ENCODE peak calls at places on chromosomes 1 and 21, in six cellular contexts. One of them, this sample, is unnamed.

GRCh38 chr1:195686764-195687163 is 921.5 kb downstream of the KCNT2 start:
- DNase-seq in neural progenitor cell: no peak
- DNase-seq in A549: no peak
- DNase-seq in left lung: no peak
- DNase-seq in GM23248: no peak
- DNase-seq in kidney epithelial cell: no peak
- DNase-seq in this sample: no peak

GRCh38 chr1:177410179-177410766 is 239.5 kb downstream of the BRINP2 start:
- DNase-seq in kidney epithelial cell: no peak
- DNase-seq in GM23248: no peak
- DNase-seq in neural progenitor cell: no peak
- DNase-seq in left lung: no peak
- DNase-seq in A549: no peak
- DNase-seq in this sample: no peak

GRCh38 chr1:110209715-110210603 is at the start of gene KCNC4:
- DNase-seq in A549: peak
- DNase-seq in left lung: peak
- DNase-seq in kidney epithelial cell: no peak
- DNase-seq in neural progenitor cell: peak
- DNase-seq in GM23248: peak
- DNase-seq in this sample: peak

GRCh38 chr1:87039096-87039495 is 124.7 kb downstream of the HS2ST1 start:
- DNase-seq in kidney epithelial cell: no peak
- DNase-seq in left lung: no peak
- DNase-seq in GM23248: no peak
- DNase-seq in A549: no peak
- DNase-seq in neural progenitor cell: no peak
- DNase-seq in this sample: no peak

GRCh38 chr1:26126321-26127084 is 14.9 kb downstream of the PDIK1L start:
- DNase-seq in neural progenitor cell: no peak
- DNase-seq in kidney epithelial cell: no peak
- DNase-seq in left lung: peak
- DNase-seq in GM23248: no peak
- DNase-seq in A549: peak
- DNase-seq in this sample: peak

GRCh38 chr1:210231846-210232523 is 611 bp upstream of the SERTAD4 start:
- DNase-seq in left lung: no peak
- DNase-seq in GM23248: peak
- DNase-seq in kidney epithelial cell: no peak
- DNase-seq in A549: no peak
- DNase-seq in neural progenitor cell: no peak
- DNase-seq in this sample: peak

GRCh38 chr1:40664167-40664537 is 1.3 kb downstream of the RIMS3 start:
- DNase-seq in GM23248: no peak
- DNase-seq in A549: no peak
- DNase-seq in neural progenitor cell: no peak
- DNase-seq in kidney epithelial cell: no peak
- DNase-seq in left lung: no peak
- DNase-seq in this sample: no peak

GRCh38 chr1:4028139-4028501 is 128.0 kb upstream of the C1orf174 start:
- DNase-seq in A549: no peak
- DNase-seq in kidney epithelial cell: no peak
- DNase-seq in left lung: no peak
- DNase-seq in GM23248: no peak
- DNase-seq in neural progenitor cell: no peak
- DNase-seq in this sample: no peak

GRCh38 chr21:39676054-39676771 is 63.5 kb downstream of the B3GALT5 start:
- DNase-seq in neural progenitor cell: peak
- DNase-seq in kidney epithelial cell: peak
- DNase-seq in A549: peak
- DNase-seq in left lung: no peak
- DNase-seq in GM23248: peak
- DNase-seq in this sample: peak

GRCh38 chr1:111976332-111976731 is 13.1 kb downstream of the KCND3 start:
- DNase-seq in neural progenitor cell: no peak
- DNase-seq in GM23248: no peak
- DNase-seq in A549: no peak
- DNase-seq in kidney epithelial cell: no peak
- DNase-seq in left lung: no peak
- DNase-seq in this sample: no peak

GRCh38 chr1:189623336-189623735 is 854.3 kb downstream of the BRINP3 start:
- DNase-seq in GM23248: no peak
- DNase-seq in kidney epithelial cell: no peak
- DNase-seq in left lung: no peak
- DNase-seq in A549: no peak
- DNase-seq in neural progenitor cell: no peak
- DNase-seq in this sample: no peak

GRCh38 chr21:42161957-42162681 is 56.8 kb upstream of the ABCG1 start:
- DNase-seq in GM23248: no peak
- DNase-seq in neural progenitor cell: peak
- DNase-seq in left lung: no peak
- DNase-seq in A549: no peak
- DNase-seq in kidney epithelial cell: no peak
- DNase-seq in this sample: peak

GRCh38 chr1:27638047-27638734 is 3.2 kb upstream of the FGR start:
- DNase-seq in A549: no peak
- DNase-seq in kidney epithelial cell: no peak
- DNase-seq in neural progenitor cell: no peak
- DNase-seq in GM23248: no peak
- DNase-seq in left lung: no peak
- DNase-seq in this sample: no peak

DNA sequence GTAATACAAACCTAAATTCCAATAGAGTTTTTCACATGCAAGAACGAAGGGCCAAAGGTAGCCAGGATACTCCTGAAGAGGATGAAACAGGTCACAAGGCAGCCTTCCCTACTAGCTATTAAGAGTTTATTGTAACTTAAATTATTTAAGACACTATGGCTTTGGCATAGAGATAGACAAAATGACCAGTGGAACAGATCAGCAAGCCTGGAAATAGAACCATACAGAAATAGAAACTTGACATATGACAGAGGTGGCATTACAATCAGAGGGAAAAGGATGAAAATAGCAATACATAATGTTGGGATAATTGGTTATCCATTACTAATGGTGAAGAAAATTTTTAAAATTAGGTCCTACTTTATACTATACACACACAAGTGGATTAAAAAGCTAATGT is 16.5 kb downstream of the GFI1 start:
- DNase-seq in neural progenitor cell: no peak
- DNase-seq in A549: no peak
- DNase-seq in left lung: no peak
- DNase-seq in GM23248: no peak
- DNase-seq in kidney epithelial cell: no peak
- DNase-seq in this sample: no peak
- H3K4me3 ChIP-seq in neural progenitor cell: no peak
- H3K4me3 ChIP-seq in A549: no peak
- H3K4me3 ChIP-seq in left lung: no peak
- H3K4me3 ChIP-seq in GM23248: no peak
- H3K4me3 ChIP-seq in kidney epithelial cell: no peak
- H3K4me3 ChIP-seq in this sample: no peak

GRCh38 chr1:38047603-38048146 is 1.1 kb upstream of the POU3F1 start:
- DNase-seq in GM23248: peak
- DNase-seq in kidney epithelial cell: no peak
- DNase-seq in neural progenitor cell: peak
- DNase-seq in A549: no peak
- DNase-seq in left lung: no peak
- DNase-seq in this sample: peak
- H3K4me3 ChIP-seq in GM23248: peak
- H3K4me3 ChIP-seq in kidney epithelial cell: peak
- H3K4me3 ChIP-seq in neural progenitor cell: peak
- H3K4me3 ChIP-seq in A549: peak
- H3K4me3 ChIP-seq in left lung: peak
- H3K4me3 ChIP-seq in this sample: peak

GRCh38 chr21:44487831-44488230 is 32.5 kb downstream of the LRRC3 start:
- DNase-seq in left lung: no peak
- DNase-seq in A549: peak
- DNase-seq in GM23248: peak
- DNase-seq in kidney epithelial cell: no peak
- DNase-seq in neural progenitor cell: peak
- DNase-seq in this sample: peak
- H3K4me3 ChIP-seq in left lung: no peak
- H3K4me3 ChIP-seq in A549: no peak
- H3K4me3 ChIP-seq in GM23248: no peak
- H3K4me3 ChIP-seq in kidney epithelial cell: no peak
- H3K4me3 ChIP-seq in neural progenitor cell: no peak
- H3K4me3 ChIP-seq in this sample: no peak

GRCh38 chr1:243726792-243727502 is 123.1 kb downstream of the AKT3 start:
- DNase-seq in left lung: no peak
- DNase-seq in neural progenitor cell: no peak
- DNase-seq in kidney epithelial cell: no peak
- DNase-seq in GM23248: no peak
- DNase-seq in A549: no peak
- DNase-seq in this sample: no peak
- H3K4me3 ChIP-seq in left lung: no peak
- H3K4me3 ChIP-seq in neural progenitor cell: no peak
- H3K4me3 ChIP-seq in kidney epithelial cell: no peak
- H3K4me3 ChIP-seq in GM23248: no peak
- H3K4me3 ChIP-seq in A549: no peak
- H3K4me3 ChIP-seq in this sample: no peak

DNA sequence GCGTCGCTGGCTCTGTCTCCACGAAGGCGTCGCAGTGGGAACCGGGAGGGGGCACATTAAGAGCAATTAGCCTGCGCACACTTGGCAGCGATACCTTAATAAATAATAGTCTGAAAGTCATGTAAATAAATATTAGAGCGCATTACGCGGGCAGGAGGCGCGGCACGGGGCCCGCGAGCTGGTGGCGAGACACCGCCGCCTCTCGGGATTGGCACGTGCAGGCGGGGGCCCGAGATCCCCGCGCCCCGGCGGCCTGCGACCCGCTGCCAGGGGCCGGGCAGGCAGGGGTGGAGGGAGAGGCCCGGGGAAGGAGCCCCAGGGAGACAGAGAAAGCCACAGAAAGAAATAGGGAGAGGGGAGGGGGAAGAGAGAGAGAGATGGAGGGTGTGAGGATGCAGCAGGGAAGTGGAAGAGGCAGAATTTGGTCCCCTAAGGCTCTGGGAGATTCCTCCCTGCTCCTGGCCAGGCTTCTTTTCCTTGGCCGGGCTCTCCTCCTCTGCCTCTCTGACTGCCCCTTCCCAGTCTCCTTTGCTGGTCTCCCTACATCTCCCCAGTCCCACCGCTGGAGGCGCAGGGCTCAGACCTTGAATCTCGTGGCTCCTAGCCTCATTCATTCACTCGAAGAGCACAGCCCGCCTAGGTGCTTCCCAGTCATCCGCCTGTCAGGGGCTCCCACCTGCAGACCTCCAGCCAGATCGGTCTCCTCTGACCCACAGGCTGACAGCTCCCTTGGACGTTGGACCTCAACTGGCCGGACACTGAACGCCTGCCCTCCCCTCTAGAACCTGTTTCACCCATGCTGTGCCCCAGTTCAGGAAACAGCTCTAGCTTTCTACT is 76.3 kb downstream of the VWA5B1 start:
- DNase-seq in neural progenitor cell: peak
- DNase-seq in kidney epithelial cell: no peak
- DNase-seq in GM23248: peak
- DNase-seq in A549: peak
- DNase-seq in left lung: no peak
- DNase-seq in this sample: peak
- H3K4me3 ChIP-seq in neural progenitor cell: peak
- H3K4me3 ChIP-seq in kidney epithelial cell: no peak
- H3K4me3 ChIP-seq in GM23248: peak
- H3K4me3 ChIP-seq in A549: no peak
- H3K4me3 ChIP-seq in left lung: no peak
- H3K4me3 ChIP-seq in this sample: peak

DNA sequence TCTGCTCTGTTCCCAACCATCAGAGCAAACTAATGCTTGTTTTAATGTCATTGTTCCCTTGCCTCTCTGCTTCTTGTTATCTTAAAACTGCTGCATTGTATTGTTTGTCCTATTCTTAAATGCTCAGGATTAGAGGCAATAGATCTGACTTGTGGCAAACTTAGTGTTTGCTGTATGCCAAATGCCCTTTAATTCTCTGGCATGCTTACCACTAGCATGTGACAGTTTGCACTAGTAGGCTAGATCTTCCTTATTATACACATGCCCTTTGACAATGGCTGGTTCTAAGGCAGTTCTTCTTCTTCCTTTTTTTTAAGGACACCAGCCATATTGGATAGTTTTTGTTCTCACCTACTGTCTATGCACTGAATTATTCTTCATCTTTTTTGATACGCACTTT is 30.1 kb downstream of the PALMD start:
- DNase-seq in kidney epithelial cell: no peak
- DNase-seq in left lung: no peak
- DNase-seq in GM23248: no peak
- DNase-seq in A549: no peak
- DNase-seq in neural progenitor cell: no peak
- DNase-seq in this sample: no peak
- H3K4me3 ChIP-seq in kidney epithelial cell: no peak
- H3K4me3 ChIP-seq in left lung: no peak
- H3K4me3 ChIP-seq in GM23248: no peak
- H3K4me3 ChIP-seq in A549: no peak
- H3K4me3 ChIP-seq in neural progenitor cell: no peak
- H3K4me3 ChIP-seq in this sample: no peak

GRCh38 chr1:68495532-68495931 is 1.4 kb downstream of the DEPDC1 start:
- DNase-seq in neural progenitor cell: no peak
- DNase-seq in left lung: no peak
- DNase-seq in A549: no peak
- DNase-seq in kidney epithelial cell: no peak
- DNase-seq in GM23248: peak
- DNase-seq in this sample: no peak
- H3K4me3 ChIP-seq in neural progenitor cell: peak
- H3K4me3 ChIP-seq in left lung: no peak
- H3K4me3 ChIP-seq in A549: peak
- H3K4me3 ChIP-seq in kidney epithelial cell: peak
- H3K4me3 ChIP-seq in GM23248: peak
- H3K4me3 ChIP-seq in this sample: peak

DNA sequence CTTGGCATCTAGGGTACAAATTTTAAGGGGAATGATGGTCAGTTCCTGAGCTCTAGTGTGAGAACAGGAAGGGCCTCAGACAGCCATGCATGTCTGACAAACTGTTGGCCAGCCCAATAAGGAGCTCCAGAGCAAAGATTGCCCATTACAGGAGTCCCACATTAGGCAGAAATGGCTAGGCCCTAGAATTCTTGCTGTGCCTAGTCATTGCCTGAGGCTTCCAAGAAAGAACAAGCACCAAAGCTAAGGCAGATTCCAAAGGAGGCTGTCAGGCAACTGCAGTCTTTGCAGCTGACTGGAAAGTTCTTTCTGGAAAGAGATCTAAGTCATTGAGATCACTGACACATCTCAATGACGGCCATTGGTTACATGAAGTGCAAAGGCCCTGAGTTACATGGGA is 3.9 kb upstream of the STIL start:
- DNase-seq in neural progenitor cell: no peak
- DNase-seq in kidney epithelial cell: no peak
- DNase-seq in A549: no peak
- DNase-seq in GM23248: peak
- DNase-seq in left lung: no peak
- DNase-seq in this sample: peak
- H3K4me3 ChIP-seq in neural progenitor cell: no peak
- H3K4me3 ChIP-seq in kidney epithelial cell: no peak
- H3K4me3 ChIP-seq in A549: no peak
- H3K4me3 ChIP-seq in GM23248: no peak
- H3K4me3 ChIP-seq in left lung: no peak
- H3K4me3 ChIP-seq in this sample: no peak

DNA sequence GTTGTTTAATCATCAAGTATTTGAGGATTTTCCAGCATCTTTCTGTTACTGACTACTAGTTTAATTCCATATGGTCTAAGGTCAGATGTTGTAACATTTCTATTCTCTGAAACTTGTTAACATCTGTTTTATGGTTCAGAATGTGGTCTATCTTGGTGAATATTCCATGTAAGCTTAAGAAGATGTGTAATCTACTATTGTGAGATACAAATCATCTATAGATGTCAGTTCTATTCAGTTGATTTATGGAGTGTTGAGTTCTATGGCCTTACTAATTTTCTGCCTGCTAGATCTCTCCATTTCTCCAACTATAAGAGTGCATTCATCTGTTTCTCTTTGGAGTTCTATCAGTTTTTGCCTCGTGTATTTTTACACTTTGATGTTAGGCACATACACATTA is 31.5 kb downstream of the WARS2 start:
- DNase-seq in A549: no peak
- DNase-seq in kidney epithelial cell: no peak
- DNase-seq in left lung: no peak
- DNase-seq in GM23248: no peak
- DNase-seq in neural progenitor cell: no peak
- DNase-seq in this sample: peak
- H3K4me3 ChIP-seq in A549: no peak
- H3K4me3 ChIP-seq in kidney epithelial cell: no peak
- H3K4me3 ChIP-seq in left lung: no peak
- H3K4me3 ChIP-seq in GM23248: no peak
- H3K4me3 ChIP-seq in neural progenitor cell: no peak
- H3K4me3 ChIP-seq in this sample: no peak

This sample was measured in fibroblast of mammary gland.